ENCODE peak calls at places on chromosome 12, in five cellular contexts. W is psoas muscle, N is PC-3, H is lung, E is stomach. B is an unnamed sample. For H3K4me1, the result is how much of the 10 kb centered on the place peaks cover.

GRCh38 chr12:95943231-95943842 is at the start of gene AMDHD1:
- DNase-seq in H (peak), E (peak), N (peak), W (peak), B (no peak)

GRCh38 chr12:1920971-1921370 is 2.5 kb upstream of the CACNA2D4 start:
- DNase-seq in H (no peak), N (no peak), W (no peak), E (peak), B (no peak)

GRCh38 chr12:93050026-93050747 is 121.1 kb upstream of the EEA1 start:
- DNase-seq in H (no peak), W (no peak), N (peak), E (no peak), B (no peak)

GRCh38 chr12:93833946-93834345 is 156.8 kb downstream of the CRADD start:
- DNase-seq in H (no peak), E (no peak), W (no peak), N (no peak), B (no peak)

GRCh38 chr12:75603475-75603874 is 92.1 kb upstream of the KRR1 start:
- DNase-seq in E (no peak), N (no peak), W (no peak), H (no peak), B (no peak)

GRCh38 chr12:131040491-131040890 is 86.8 kb downstream of the ADGRD1 start:
- DNase-seq in E (no peak), H (no peak), N (no peak), W (no peak), B (no peak)

GRCh38 chr12:92624236-92624635 is 78.6 kb upstream of the PLEKHG7 start:
- DNase-seq in W (no peak), H (no peak), N (peak), E (no peak), B (no peak)

GRCh38 chr12:524167-524951 is 64.6 kb downstream of the B4GALNT3 start:
- DNase-seq in H (no peak), W (no peak), E (peak), N (peak), B (no peak)

GRCh38 chr12:132030367-132031038 is 80.8 kb downstream of the EP400 start:
- DNase-seq in W (no peak), E (no peak), H (no peak), N (peak), B (no peak)

GRCh38 chr12:132544498-132544897 is 54.5 kb downstream of the FBRSL1 start:
- DNase-seq in H (no peak), W (no peak), E (no peak), N (no peak), B (no peak)

GRCh38 chr12:65106948-65107347 is 14.2 kb downstream of the WIF1 start:
- DNase-seq in H (no peak), E (no peak), N (peak), W (no peak), B (no peak)

GRCh38 chr12:22600226-22600625 is 24.7 kb upstream of the ETNK1 start:
- DNase-seq in N (no peak), E (no peak), H (no peak), W (no peak), B (no peak)

GRCh38 chr12:175250-175649 is 38.7 kb downstream of the SLC6A12 start:
- DNase-seq in N (no peak), W (no peak), H (no peak), E (no peak), B (no peak)

GRCh38 chr12:93990832-93991748 is 157.3 kb upstream of the PLXNC1 start:
- DNase-seq in N (no peak), E (no peak), W (peak), H (no peak), B (no peak)

GRCh38 chr12:857611-858010 is 91.9 kb downstream of the RAD52 start:
- DNase-seq in N (peak), H (no peak), E (no peak), W (peak), B (peak)

GRCh38 chr12:105120551-105120950 is 13.0 kb downstream of the WASHC4 start:
- DNase-seq in N (peak), W (no peak), H (no peak), E (no peak), B (no peak)

GRCh38 chr12:2403221-2403976 is 350.6 kb downstream of the CACNA1C start:
- DNase-seq in E (no peak), H (no peak), W (no peak), N (no peak), B (no peak)

GRCh38 chr12:10372534-10372931 is 17.3 kb downstream of the KLRK1 start:
- DNase-seq in H (no peak), N (no peak), W (no peak), E (no peak), B (no peak)

DNA sequence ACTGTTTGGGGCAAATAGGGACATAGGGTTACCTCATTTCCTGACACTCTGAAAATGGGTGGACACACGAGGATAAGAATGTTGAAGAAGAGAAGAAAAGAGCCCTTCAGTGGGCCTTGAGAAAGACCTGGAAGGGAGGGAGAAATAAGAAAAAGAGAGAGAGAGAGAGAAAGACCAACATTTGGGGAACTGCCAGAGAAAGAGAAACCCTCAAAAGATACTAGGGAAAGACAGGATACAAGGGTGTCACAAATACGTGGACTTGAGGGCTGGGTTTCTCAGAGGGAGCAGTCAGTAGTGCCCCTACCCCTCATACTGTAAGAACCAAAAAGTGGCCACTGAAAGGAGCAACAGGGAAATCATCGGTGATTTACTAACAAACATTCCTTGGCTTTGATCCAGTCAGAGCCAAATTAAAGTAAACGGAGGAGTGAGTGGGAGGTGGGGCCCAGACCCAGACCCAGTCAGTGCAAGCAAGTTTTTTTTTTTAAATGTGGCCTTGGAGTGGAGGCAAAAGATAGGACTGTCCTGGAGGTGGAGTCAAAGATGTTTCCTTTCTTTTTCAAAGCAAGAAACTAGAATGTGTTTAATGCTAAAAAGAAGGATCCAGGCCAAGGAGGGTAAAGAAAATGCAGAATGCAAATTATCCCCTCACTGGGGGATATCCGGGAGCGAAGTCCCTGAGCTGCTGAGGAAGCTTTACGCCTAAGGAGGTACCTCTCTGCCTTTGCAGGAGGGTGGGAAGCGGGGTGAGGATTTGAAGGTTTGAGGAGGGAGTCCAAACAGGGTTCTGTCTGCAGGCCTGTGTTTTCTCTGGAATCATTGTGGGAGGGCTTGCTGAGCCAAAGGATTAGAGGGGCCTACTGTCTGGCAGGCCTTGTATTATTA is 143.4 kb upstream of the AMIGO2 start:
- DNase-seq in H (no peak), N (no peak), E (no peak), W (no peak), B (no peak)
- H3K4me3 ChIP-seq in H (no peak), N (no peak), E (no peak), W (peak), B (peak)

GRCh38 chr12:89162704-89163261 is 189.5 kb downstream of the DUSP6 start:
- DNase-seq in W (peak), H (peak), N (peak), E (peak), B (peak)

GRCh38 chr12:89160716-89161123 is 191.6 kb downstream of the DUSP6 start:
- DNase-seq in W (peak), N (peak), E (no peak), H (peak), B (peak)

GRCh38 chr12:89163918-89164317 is 188.4 kb downstream of the DUSP6 start:
- DNase-seq in N (peak), E (no peak), H (no peak), W (no peak), B (no peak)

GRCh38 chr12:89157413-89157812 is 194.9 kb downstream of the DUSP6 start:
- DNase-seq in E (no peak), H (no peak), N (no peak), W (no peak), B (no peak)

GRCh38 chr12:89161553-89161952 is 190.7 kb downstream of the DUSP6 start:
- DNase-seq in W (no peak), E (no peak), H (no peak), N (no peak), B (no peak)
- H3K4me1 ChIP-seq in W (under half), E (half or more), H (under half), N (half or more), B (under half)

DNA sequence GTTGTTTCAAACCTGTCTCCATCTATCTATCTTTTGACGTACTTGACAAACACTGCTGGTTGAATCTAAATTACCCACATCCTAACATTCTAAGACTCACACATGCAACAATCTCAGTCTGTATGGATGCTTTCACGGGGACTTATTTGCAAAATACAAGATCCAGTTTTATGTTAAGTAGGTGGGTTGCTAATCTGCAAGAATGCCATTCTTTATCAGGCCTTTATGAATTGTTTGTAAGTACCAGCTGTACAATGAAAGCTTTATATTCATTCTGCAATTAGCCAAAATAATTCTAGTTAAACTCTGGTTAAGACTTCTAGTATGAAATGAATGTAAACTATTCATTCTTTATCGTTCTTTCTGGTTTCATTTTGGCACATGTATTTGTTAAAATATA is 135.1 kb downstream of the NAV3 start:
- DNase-seq in E (no peak), W (no peak), N (no peak), H (no peak), B (no peak)
- H3K4me3 ChIP-seq in E (no peak), W (no peak), N (no peak), H (no peak), B (peak)

GRCh38 chr12:81081726-81082125 is 3.8 kb downstream of the ACSS3 start:
- DNase-seq in W (no peak), N (no peak), E (no peak), H (no peak), B (no peak)
- H3K4me1 ChIP-seq in W (under half), N (under half), E (under half), H (under half), B (under half)

GRCh38 chr12:100166232-100166631 is 23.6 kb upstream of the BLTP3B start:
- DNase-seq in H (no peak), E (no peak), N (no peak), W (no peak), B (no peak)
- H3K4me3 ChIP-seq in H (no peak), E (no peak), N (no peak), W (no peak), B (no peak)

GRCh38 chr12:54649825-54650224 is 1.7 kb upstream of the DCD start:
- DNase-seq in N (no peak), H (no peak), E (no peak), W (no peak), B (no peak)
- H3K4me1 ChIP-seq in N (under half), H (under half), E (under half), W (under half), B (under half)

DNA sequence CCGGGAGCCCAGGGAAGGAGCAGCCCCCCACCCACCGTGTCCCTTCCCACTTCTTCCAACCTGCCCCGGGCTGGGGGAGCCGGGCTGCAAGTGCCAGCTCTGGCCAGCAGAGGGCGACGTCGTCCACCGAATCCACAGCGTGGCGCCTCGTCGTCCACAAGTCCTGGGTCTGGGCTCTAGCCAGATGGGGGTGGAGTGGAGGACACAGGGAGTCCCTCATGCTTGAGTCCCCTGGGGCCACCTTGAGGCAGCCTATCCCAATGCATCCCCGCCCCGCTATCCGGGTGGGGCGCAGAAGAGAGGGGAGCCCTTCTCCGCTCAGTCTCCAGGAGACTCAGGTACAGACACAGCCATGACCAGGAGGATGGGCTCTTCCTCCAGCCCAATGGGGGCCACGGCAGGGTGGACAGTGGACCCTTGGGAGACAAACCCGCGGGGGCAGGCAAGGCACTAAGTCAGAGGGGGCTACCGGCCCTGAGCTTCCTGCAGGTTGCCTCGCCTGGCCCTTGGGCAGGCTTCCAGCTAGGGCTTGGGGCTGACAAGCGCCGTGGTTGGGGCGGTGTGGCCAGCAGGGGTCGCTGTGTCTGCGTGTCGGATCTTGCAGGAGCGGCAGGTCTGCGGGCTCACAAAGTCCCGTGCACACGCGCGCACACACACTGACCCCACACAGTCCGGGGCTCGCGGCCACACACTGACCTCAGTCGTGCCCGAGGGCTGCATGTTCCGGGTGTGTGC is 5.5 kb downstream of the AQP5 start:
- DNase-seq in W (peak), N (peak), H (peak), E (peak), B (peak)
- H3K4me3 ChIP-seq in W (peak), N (peak), H (no peak), E (peak), B (peak)